ENCODE peak calls at places on chromosomes 4 and X, in nine cellular contexts. T, J, C, B, Q, E, R, P and N are unnamed samples.
A peak's percentile ranks its signal among the peaks of the same experiment; 100 is the strongest.

GRCh38 chr4:14607001-14607400 is 395.3 kb upstream of the CPEB2 start:
- DNase-seq in P (no peak), J (no peak), E (no peak), R (no peak), T (no peak), Q (no peak), C (no peak), B (no peak), N (no peak)

GRCh38 chr4:115687356-115687755 is 573.9 kb upstream of the NDST4 start:
- DNase-seq in T (no peak), Q (no peak), R (no peak), P (no peak), J (no peak), C (no peak), E (no peak), B (no peak), N (no peak)

GRCh38 chr4:1112174-1112820 is 1.1 kb downstream of the RNF212 start:
- DNase-seq in E (no peak), P (peak; percentile 79), Q (no peak), J (no peak), C (no peak), B (no peak), T (no peak), R (no peak), N (no peak)

GRCh38 chrX:72436010-72436409 is 130.3 kb upstream of the CITED1 start:
- DNase-seq in B (no peak), C (no peak), Q (no peak), T (no peak), P (no peak), J (no peak), E (no peak), R (no peak), N (no peak)

GRCh38 chrX:153400146-153401132 is 711 bp downstream of the PNMA6E start:
- DNase-seq in C (peak; percentile 68), E (peak; percentile 86), B (peak; percentile 52), R (no peak), P (no peak), T (peak; percentile 64), J (no peak), Q (peak; percentile 68), N (no peak)

GRCh38 chr4:118290951-118291350 is 61.9 kb downstream of the PRSS12 start:
- DNase-seq in C (no peak), Q (no peak), T (no peak), E (no peak), R (no peak), J (no peak), P (no peak), B (no peak), N (no peak)

GRCh38 chrX:101749436-101749835 is 89.8 kb upstream of the ARMCX2 start:
- DNase-seq in B (no peak), J (no peak), C (no peak), E (no peak), P (no peak), Q (no peak), R (no peak), T (no peak), N (no peak)

GRCh38 chrX:77167993-77168392 is 279.2 kb upstream of the FGF16 start:
- DNase-seq in R (no peak), T (no peak), C (no peak), P (no peak), B (no peak), J (no peak), E (no peak), Q (peak; percentile 23), N (no peak)

DNA sequence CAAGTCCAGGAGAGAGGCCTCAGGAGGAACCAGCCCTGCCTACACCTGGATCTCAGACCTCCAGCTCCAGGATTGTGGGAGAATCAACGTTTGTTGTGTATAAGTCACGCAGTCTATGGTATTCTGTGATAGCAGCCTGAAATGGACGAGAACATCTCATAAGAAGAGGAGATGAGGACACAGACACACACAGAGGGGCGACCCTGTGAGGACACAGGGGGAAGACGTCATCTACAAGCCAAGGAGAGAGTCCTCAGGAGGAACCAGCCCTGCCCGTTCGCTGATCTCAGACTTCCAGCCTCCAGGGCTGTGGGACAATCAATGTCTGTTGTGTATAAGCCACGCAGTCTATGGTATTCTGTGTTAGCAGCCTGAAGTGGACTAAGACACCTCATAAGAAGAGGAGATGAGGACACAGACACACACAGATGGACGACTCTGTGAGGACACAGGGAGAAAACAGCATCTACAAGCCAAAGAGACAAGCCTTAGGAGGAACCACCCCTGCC is 20.3 kb downstream of the P2RY8 start:
- DNase-seq in P (no peak), Q (no peak), E (no peak), C (no peak), R (no peak), B (no peak), J (peak; percentile 28), T (no peak), N (no peak)
- H3K27ac ChIP-seq in P (no peak overlapping the region), Q (no peak overlapping the region), E (no peak overlapping the region), C (no peak overlapping the region), R (no peak overlapping the region), B (no peak overlapping the region), J (no peak overlapping the region), T (no peak overlapping the region), N (no peak overlapping the region)

GRCh38 chr4:168795346-168795745 is 214.7 kb downstream of the CBR4 start:
- DNase-seq in P (no peak), T (no peak), C (no peak), E (no peak), B (no peak), Q (no peak), R (no peak), J (no peak), N (no peak)
- H3K4me1 ChIP-seq in P (no peaks in the 10 kb centered on the region), T (peaks cover 8% of the 10 kb centered on the region), C (peaks cover 55% of the 10 kb centered on the region), E (no peaks in the 10 kb centered on the region), B (no peaks in the 10 kb centered on the region), Q (no peaks in the 10 kb centered on the region), R (no peaks in the 10 kb centered on the region), J (peaks cover 35% of the 10 kb centered on the region), N (no peaks in the 10 kb centered on the region)

GRCh38 chr4:15749001-15749400 is 29.1 kb upstream of the CD38 start:
- DNase-seq in R (no peak), Q (no peak), T (no peak), B (no peak), C (no peak), E (peak; percentile 56), P (no peak), J (no peak), N (no peak)
- TF ChIP-seq CTCF in R (no peak), Q (no peak), T (no peak), B (no peak), C (no peak), E (peak; percentile 40), P (no peak), J (no peak), N (no peak)

DNA sequence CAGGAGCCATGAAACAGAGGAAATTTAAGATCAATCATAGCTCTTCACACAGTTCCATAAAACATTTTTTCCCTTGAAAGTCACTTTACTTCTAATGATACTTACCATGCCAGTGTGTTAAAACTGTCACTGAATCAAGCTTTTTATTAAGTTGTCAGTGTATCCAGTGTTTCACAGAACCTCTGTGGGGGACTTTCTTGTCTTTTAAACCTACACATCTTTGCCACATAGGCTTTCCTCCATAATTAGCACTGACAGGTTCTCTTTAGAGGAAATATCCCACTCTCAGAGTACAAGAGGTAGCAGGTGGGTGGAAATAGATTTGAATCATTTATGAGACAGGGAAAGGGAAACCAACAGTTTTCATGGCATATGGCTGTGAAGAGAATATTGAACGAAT is 25.8 kb upstream of the DYNLT3 start:
- DNase-seq in C (no peak), B (no peak), Q (no peak), T (no peak), P (no peak), J (no peak), R (no peak), E (no peak), N (no peak)
- H3K27ac ChIP-seq in C (no peak overlapping the region), B (no peak overlapping the region), Q (no peak overlapping the region), T (no peak overlapping the region), P (no peak overlapping the region), J (no peak overlapping the region), R (no peak overlapping the region), E (no peak overlapping the region), N (no peak overlapping the region)